ENCODE peak calls at places on chromosomes 12 and 14, in eight cellular contexts. Z is Peyer's patch, N is neuronal stem cell, F is A673, Q is psoas muscle, G is cardiac muscle cell, R is OCI-LY7, T is heart left ventricle. I is an unnamed sample. For H3K36me3, the result is how much of the 10 kb centered on the place peaks cover.

GRCh38 chr12:63151898-63152700 is 1.1 kb upstream of the AVPR1A start:
- DNase-seq in F (peak), T (peak), G (peak), N (peak), R (peak), Z (no peak), Q (no peak), I (peak)

GRCh38 chr12:120599672-120600537 is 18.7 kb upstream of the POP5 start:
- DNase-seq in R (no peak), T (no peak), Q (no peak), N (no peak), F (no peak), Z (no peak), G (no peak), I (no peak)

GRCh38 chr14:92447416-92448197 is 66.0 kb upstream of the RIN3 start:
- DNase-seq in G (no peak), R (no peak), N (no peak), T (no peak), Q (no peak), F (no peak), Z (no peak), I (no peak)

GRCh38 chr14:94171208-94171607 is 2.9 kb upstream of the PPP4R4 start:
- DNase-seq in N (no peak), G (no peak), Q (peak), F (no peak), R (no peak), T (no peak), Z (no peak), I (no peak)

GRCh38 chr12:989751-990278 is 1.2 kb upstream of the ERC1 start:
- DNase-seq in Z (no peak), F (peak), T (peak), R (peak), G (peak), N (peak), Q (no peak), I (no peak)

GRCh38 chr14:50045039-50045711 is 71.2 kb downstream of the VCPKMT start:
- DNase-seq in N (no peak), R (peak), Z (peak), T (peak), F (no peak), G (peak), Q (peak), I (peak)

GRCh38 chr14:65864993-65865392 is 452.5 kb downstream of the FUT8 start:
- DNase-seq in R (no peak), Q (no peak), T (no peak), F (no peak), G (no peak), N (no peak), Z (no peak), I (no peak)

GRCh38 chr12:120116792-120117651 is 469 bp upstream of the RAB35 start:
- DNase-seq in T (peak), Q (peak), F (peak), Z (peak), R (peak), N (peak), G (peak), I (peak)

GRCh38 chr12:481422-481821 is 21.7 kb downstream of the B4GALNT3 start:
- DNase-seq in Q (peak), R (no peak), G (peak), T (peak), Z (no peak), F (peak), N (no peak), I (peak)

GRCh38 chr12:110591508-110592051 is 8.5 kb upstream of the PPTC7 start:
- DNase-seq in G (no peak), F (no peak), R (no peak), N (no peak), Z (peak), T (no peak), Q (no peak), I (no peak)

GRCh38 chr12:127621366-127621765 is 645.6 kb upstream of the TMEM132C start:
- DNase-seq in F (no peak), Q (no peak), R (no peak), N (no peak), G (no peak), Z (no peak), T (no peak), I (no peak)

GRCh38 chr12:81224626-81225025 is 146.7 kb downstream of the ACSS3 start:
- DNase-seq in Z (no peak), N (no peak), R (no peak), Q (no peak), T (no peak), F (no peak), G (no peak), I (no peak)

GRCh38 chr12:123058980-123059379 is 78.5 kb downstream of the ARL6IP4 start:
- DNase-seq in Q (no peak), Z (no peak), G (no peak), F (no peak), N (no peak), R (no peak), T (no peak), I (peak)

GRCh38 chr12:97940629-97941028 is 478.0 kb downstream of the RMST start:
- DNase-seq in Q (no peak), R (no peak), Z (no peak), N (peak), G (peak), F (peak), T (no peak), I (no peak)

GRCh38 chr12:102917026-102917787 is at the start of gene PAH:
- DNase-seq in Z (peak), N (peak), R (peak), G (no peak), F (peak), T (no peak), Q (no peak), I (peak)

GRCh38 chr14:60064491-60065072 is 27.1 kb upstream of the PCNX4 start:
- DNase-seq in G (peak), Z (no peak), R (peak), N (no peak), F (peak), T (no peak), Q (no peak), I (no peak)

GRCh38 chr12:62882696-62883095 is 52.3 kb downstream of the PPM1H start:
- DNase-seq in N (no peak), R (peak), Q (no peak), Z (no peak), F (no peak), G (no peak), T (no peak), I (no peak)

GRCh38 chr12:62716866-62717477 is 218.0 kb downstream of the PPM1H start:
- DNase-seq in N (no peak), Q (no peak), Z (no peak), T (no peak), G (no peak), F (no peak), R (no peak), I (no peak)

GRCh38 chr14:20468773-20469241 is 399 bp upstream of the PNP start:
- DNase-seq in F (no peak), Q (no peak), G (no peak), T (no peak), Z (no peak), R (no peak), N (no peak), I (peak)

GRCh38 chr14:20469890-20470858 is 968 bp downstream of the PNP start:
- DNase-seq in R (peak), N (no peak), G (peak), Z (peak), Q (no peak), T (peak), F (peak), I (no peak)

GRCh38 chr14:20476795-20477194 is 7.6 kb downstream of the PNP start:
- DNase-seq in Z (no peak), F (no peak), R (no peak), N (no peak), T (no peak), Q (no peak), G (no peak), I (no peak)

GRCh38 chr14:20469242-20469889 is at the start of gene PNP:
- DNase-seq in G (peak), Q (peak), R (peak), F (peak), N (peak), Z (peak), T (peak), I (peak)

GRCh38 chr14:20472566-20473206 is 3.5 kb downstream of the PNP start:
- DNase-seq in R (no peak), Z (no peak), T (no peak), Q (no peak), G (no peak), F (no peak), N (no peak), I (no peak)
- H3K36me3 ChIP-seq in R (half or more), Z (half or more), T (under half), Q (under half), G (under half), F (half or more), N (half or more), I (under half)

DNA sequence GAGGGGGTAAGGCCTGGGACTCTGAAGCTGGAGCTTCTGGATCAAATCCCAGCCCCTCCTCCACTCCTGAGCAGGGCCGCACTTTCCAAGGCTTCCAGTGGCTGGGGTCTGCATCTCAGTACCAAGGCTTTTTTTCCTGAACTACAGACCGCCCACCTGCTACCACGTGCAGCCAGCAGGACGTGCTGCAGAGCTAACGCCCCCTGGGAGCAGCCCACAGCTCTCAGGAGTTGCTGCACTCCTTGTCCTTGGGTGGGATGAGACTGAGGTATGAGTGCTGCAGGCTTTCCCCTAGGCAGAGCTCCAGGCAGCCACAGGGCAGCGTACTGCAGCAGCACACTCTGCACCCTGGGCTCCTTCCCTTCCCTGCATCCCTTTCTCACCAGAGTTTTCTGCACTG is 25.8 kb downstream of the RBM19 start:
- DNase-seq in F (no peak), T (no peak), N (no peak), Z (no peak), R (no peak), G (no peak), Q (no peak), I (no peak)
- H3K36me3 ChIP-seq in F (under half), T (under half), N (half or more), Z (half or more), R (half or more), G (under half), Q (under half), I (under half)

DNA sequence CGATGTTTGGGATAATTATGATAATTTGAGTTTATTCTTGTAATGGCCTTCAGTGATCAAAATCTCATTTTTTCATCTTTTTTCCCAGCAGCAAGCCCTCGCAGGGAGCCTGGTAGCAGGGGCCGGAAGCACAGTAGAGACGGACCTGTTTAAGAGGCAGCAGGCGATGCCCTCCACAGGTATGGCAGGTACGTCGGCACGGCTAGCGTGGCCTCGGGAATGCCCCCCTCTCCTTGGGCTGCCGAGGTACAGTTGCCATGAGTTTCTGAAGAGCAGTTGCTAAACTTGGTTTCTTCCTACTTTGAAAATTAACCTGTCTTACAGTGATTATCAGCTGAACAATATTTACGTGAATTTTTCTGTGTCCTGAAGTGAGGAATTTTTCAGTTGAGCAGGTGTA is 29.9 kb downstream of the EP400 start:
- DNase-seq in Q (no peak), F (no peak), R (no peak), N (no peak), G (no peak), T (no peak), Z (peak), I (no peak)
- H3K36me3 ChIP-seq in Q (under half), F (under half), R (half or more), N (half or more), G (under half), T (under half), Z (under half), I (under half)

DNA sequence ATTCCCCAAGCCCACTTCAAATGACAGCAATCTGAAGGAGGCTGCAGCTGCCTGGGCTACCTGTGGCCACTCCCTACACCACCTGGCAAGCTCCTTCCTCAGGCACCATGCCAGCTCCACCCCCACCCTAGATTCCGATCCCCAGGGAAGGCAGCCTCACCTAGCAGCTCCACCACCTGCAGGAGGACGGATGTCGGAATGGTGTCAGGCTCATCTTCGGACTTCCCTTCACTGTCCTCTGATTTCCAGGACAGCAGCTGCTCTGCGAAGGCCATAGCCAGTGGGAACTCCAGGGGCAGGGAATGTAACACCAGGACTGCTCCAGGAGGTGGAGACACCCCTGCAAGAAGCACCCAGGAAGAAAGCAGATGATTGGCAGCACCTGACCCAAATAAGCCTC is 65.3 kb downstream of the TRAFD1 start:
- DNase-seq in Q (no peak), Z (peak), F (no peak), R (no peak), T (no peak), N (no peak), G (no peak), I (no peak)
- H3K36me3 ChIP-seq in Q (under half), Z (half or more), F (under half), R (under half), T (under half), N (half or more), G (under half), I (under half)

GRCh38 chr12:104317538-104318210 is 14.1 kb downstream of the EID3 start:
- DNase-seq in F (no peak), Z (no peak), T (no peak), N (no peak), R (no peak), G (no peak), Q (no peak), I (no peak)

GRCh38 chr12:104313568-104314241 is 10.2 kb downstream of the EID3 start:
- DNase-seq in F (no peak), T (no peak), Q (no peak), N (no peak), R (no peak), Z (no peak), G (no peak), I (no peak)

GRCh38 chr12:104316936-104317335 is 13.4 kb downstream of the EID3 start:
- DNase-seq in R (no peak), G (no peak), N (no peak), Q (no peak), F (no peak), T (no peak), Z (no peak), I (no peak)

GRCh38 chr12:104314242-104314614 is 10.7 kb downstream of the EID3 start:
- DNase-seq in Z (no peak), G (no peak), R (no peak), Q (no peak), F (no peak), N (no peak), T (no peak), I (no peak)

DNA sequence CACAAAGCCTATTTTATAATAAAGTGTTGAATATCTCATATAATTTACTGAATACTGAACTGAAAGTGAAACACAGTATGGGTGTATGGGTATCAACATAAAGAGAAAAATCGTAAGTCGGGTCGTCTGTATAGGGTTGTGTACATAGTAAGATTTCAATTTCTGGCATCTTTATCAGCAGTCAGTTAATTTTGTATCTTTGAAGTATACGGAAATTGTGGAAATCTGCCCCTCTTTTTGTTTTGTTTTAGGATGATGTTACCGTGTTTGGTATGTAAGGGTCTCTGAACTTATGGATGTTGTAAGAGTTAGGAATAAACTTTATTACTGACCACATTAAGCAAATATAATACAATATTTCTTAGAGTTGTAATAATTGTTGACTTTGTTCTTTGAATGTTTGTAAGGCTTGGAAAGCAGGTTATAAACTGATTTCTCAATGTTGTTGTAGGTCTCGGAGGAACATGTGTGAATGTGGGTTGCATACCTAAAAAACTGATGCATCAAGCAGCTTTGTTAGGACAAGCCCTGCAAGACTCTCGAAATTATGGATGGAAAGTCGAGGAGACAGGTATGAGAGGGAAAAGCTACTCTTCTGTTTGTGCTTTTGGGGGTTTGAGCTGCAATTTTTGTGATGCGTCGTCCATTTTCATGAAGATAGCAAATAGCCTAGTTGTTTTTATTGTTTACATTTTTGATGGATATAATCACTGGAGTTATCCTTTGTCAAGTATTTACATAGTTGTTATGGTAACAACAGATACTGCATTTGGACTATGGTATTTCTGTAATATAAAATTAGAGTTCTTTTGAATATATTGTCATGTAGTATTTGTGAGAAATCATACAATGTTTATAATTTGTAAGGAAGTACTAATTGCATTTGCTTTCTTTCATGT is 12.0 kb downstream of the EID3 start:
- DNase-seq in G (no peak), Q (no peak), F (no peak), Z (no peak), N (no peak), R (no peak), T (no peak), I (no peak)
- H3K36me3 ChIP-seq in G (half or more), Q (under half), F (half or more), Z (half or more), N (half or more), R (half or more), T (half or more), I (under half)

GRCh38 chr14:64745511-64746041 is 41.4 kb downstream of the PLEKHG3 start:
- DNase-seq in Q (peak), F (no peak), Z (no peak), T (no peak), R (no peak), G (peak), N (no peak), I (no peak)
- H3K36me3 ChIP-seq in Q (under half), F (under half), Z (under half), T (under half), R (under half), G (under half), N (half or more), I (under half)

GRCh38 chr14:96368534-96368933 is 5.2 kb downstream of the GSKIP start:
- DNase-seq in Q (no peak), T (no peak), G (no peak), F (no peak), Z (no peak), R (no peak), N (no peak), I (no peak)

GRCh38 chr14:96364911-96365310 is 1.6 kb downstream of the GSKIP start:
- DNase-seq in Q (no peak), Z (no peak), G (no peak), F (no peak), T (no peak), R (no peak), N (no peak), I (no peak)

GRCh38 chr14:96376093-96376492 is 12.8 kb downstream of the GSKIP start:
- DNase-seq in F (no peak), R (no peak), Z (no peak), G (no peak), Q (no peak), N (no peak), T (no peak), I (no peak)

GRCh38 chr14:96373538-96373937 is 10.2 kb downstream of the GSKIP start:
- DNase-seq in Z (no peak), Q (no peak), N (no peak), G (no peak), T (no peak), F (no peak), R (no peak), I (no peak)

DNA sequence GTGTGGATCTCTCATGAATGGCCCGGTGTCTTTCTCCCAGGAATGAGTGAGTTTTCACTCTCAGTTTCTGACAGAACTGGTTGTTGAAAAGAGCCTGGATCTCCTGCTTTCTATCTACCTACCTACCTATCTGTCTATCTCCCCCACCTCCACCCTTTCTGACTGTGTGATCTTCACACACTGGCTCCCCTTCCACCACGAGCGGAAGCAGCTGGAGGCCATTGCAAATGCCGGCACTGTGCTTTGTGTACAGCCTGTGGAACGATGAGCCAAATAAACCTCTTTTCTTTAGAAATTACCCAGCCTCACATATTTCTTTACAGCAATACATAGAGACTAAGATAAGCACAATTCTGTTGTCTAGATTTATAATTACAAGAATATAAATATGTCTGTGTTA is 7.2 kb downstream of the GSKIP start:
- DNase-seq in Q (no peak), G (no peak), N (no peak), R (no peak), T (no peak), F (no peak), Z (no peak), I (no peak)
- H3K36me3 ChIP-seq in Q (under half), G (under half), N (under half), R (under half), T (under half), F (under half), Z (under half), I (under half)

DNA sequence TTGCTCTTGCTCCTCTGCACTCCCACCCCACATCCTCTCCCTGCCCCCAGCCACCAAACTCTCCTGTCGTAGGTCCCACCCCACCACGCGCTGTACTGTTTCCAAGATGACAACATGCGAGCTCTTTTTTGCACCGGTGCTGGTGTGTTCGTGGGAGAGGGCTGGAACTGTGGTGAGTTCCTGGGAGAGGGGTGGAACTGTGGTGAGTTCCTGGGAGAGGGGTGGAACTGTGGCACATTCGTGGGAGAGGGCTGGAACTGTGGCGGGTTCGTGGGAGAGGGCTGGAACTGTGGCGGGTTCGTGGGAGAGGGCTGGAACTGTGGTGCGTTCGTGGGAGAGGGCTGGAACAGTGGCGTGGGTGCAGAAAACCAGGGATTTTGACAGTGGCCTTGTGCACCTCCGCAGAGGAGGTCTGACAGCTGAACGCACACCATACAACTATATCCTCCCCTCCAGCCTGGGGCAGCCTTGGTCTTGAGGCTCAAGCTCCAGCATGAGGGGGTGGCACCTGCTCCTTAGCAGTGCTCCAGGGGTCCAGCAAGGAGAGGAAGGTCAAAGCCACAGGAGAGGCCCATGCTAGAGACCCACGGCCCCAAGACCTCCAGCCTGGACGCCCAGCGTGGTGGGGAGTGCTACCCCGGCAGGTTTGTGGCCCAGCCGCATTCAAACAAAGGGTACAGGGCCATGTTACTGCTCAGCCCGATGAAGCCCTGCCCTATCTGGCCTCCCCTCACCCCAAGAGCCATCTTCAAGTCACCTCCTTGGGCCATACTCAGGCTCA is 50.1 kb downstream of the ACTN1 start:
- DNase-seq in N (no peak), F (no peak), Z (no peak), Q (no peak), R (no peak), G (no peak), T (no peak), I (no peak)
- H3K36me3 ChIP-seq in N (under half), F (under half), Z (under half), Q (under half), R (under half), G (under half), T (under half), I (under half)